ENCODE peak calls at places on chromosomes 4 and X, in six cellular contexts. One of them, this sample, is unnamed.

GRCh38 chr4:152817331-152817730 is 37.6 kb downstream of the ARFIP1 start:
- DNase-seq in sigmoid colon: no peak
- DNase-seq in upper lobe of right lung: no peak
- DNase-seq in adipocyte: peak; percentile 29
- DNase-seq in neuronal stem cell: no peak
- DNase-seq in heart left ventricle: no peak
- DNase-seq in this sample: peak; percentile 21

GRCh38 chrX:50157545-50158125 is 43.2 kb downstream of the AKAP4 start:
- DNase-seq in sigmoid colon: no peak
- DNase-seq in upper lobe of right lung: no peak
- DNase-seq in adipocyte: peak; percentile 6
- DNase-seq in neuronal stem cell: no peak
- DNase-seq in heart left ventricle: no peak
- DNase-seq in this sample: no peak

GRCh38 chr4:83568057-83568456 is 32.1 kb downstream of the GPAT3 start:
- DNase-seq in sigmoid colon: no peak
- DNase-seq in upper lobe of right lung: no peak
- DNase-seq in adipocyte: no peak
- DNase-seq in neuronal stem cell: no peak
- DNase-seq in heart left ventricle: no peak
- DNase-seq in this sample: no peak

GRCh38 chrX:5775985-5776384 is 452.7 kb downstream of the NLGN4X start:
- DNase-seq in sigmoid colon: peak; percentile 44
- DNase-seq in upper lobe of right lung: no peak
- DNase-seq in adipocyte: no peak
- DNase-seq in neuronal stem cell: no peak
- DNase-seq in heart left ventricle: no peak
- DNase-seq in this sample: no peak

GRCh38 chr4:107283587-107284559 is 247.8 kb upstream of the DKK2 start:
- DNase-seq in sigmoid colon: no peak
- DNase-seq in upper lobe of right lung: no peak
- DNase-seq in adipocyte: peak; percentile 93
- DNase-seq in neuronal stem cell: no peak
- DNase-seq in heart left ventricle: no peak
- DNase-seq in this sample: peak; percentile 84

GRCh38 chr4:159425749-159426376 is 323.0 kb downstream of the RAPGEF2 start:
- DNase-seq in sigmoid colon: no peak
- DNase-seq in upper lobe of right lung: no peak
- DNase-seq in adipocyte: no peak
- DNase-seq in neuronal stem cell: no peak
- DNase-seq in heart left ventricle: no peak
- DNase-seq in this sample: no peak

GRCh38 chr4:77190053-77190452 is 33.0 kb downstream of the CCNG2 start:
- DNase-seq in sigmoid colon: no peak
- DNase-seq in upper lobe of right lung: no peak
- DNase-seq in adipocyte: no peak
- DNase-seq in neuronal stem cell: no peak
- DNase-seq in heart left ventricle: no peak
- DNase-seq in this sample: no peak

GRCh38 chr4:212438-213174 is 88.3 kb downstream of the ZNF718 start:
- DNase-seq in sigmoid colon: peak; percentile 88
- DNase-seq in upper lobe of right lung: peak; percentile 73
- DNase-seq in adipocyte: peak; percentile 78
- DNase-seq in neuronal stem cell: peak; percentile 75
- DNase-seq in heart left ventricle: peak; percentile 83
- DNase-seq in this sample: peak; percentile 49

GRCh38 chr4:161992317-161992716 is 171.5 kb downstream of the FSTL5 start:
- DNase-seq in sigmoid colon: no peak
- DNase-seq in upper lobe of right lung: no peak
- DNase-seq in adipocyte: no peak
- DNase-seq in neuronal stem cell: no peak
- DNase-seq in heart left ventricle: no peak
- DNase-seq in this sample: no peak

GRCh38 chr4:183563874-183564273 is 59.0 kb downstream of the ING2 start:
- DNase-seq in sigmoid colon: no peak
- DNase-seq in upper lobe of right lung: no peak
- DNase-seq in adipocyte: no peak
- DNase-seq in neuronal stem cell: no peak
- DNase-seq in heart left ventricle: no peak
- DNase-seq in this sample: no peak

GRCh38 chr4:173520921-173521473 is 9.0 kb downstream of the HAND2 start:
- DNase-seq in sigmoid colon: peak; percentile 79
- DNase-seq in upper lobe of right lung: no peak
- DNase-seq in adipocyte: no peak
- DNase-seq in neuronal stem cell: no peak
- DNase-seq in heart left ventricle: no peak
- DNase-seq in this sample: no peak

GRCh38 chr4:173522160-173522873 is 7.7 kb downstream of the HAND2 start:
- DNase-seq in sigmoid colon: peak; percentile 97
- DNase-seq in upper lobe of right lung: no peak
- DNase-seq in adipocyte: peak; percentile 98
- DNase-seq in neuronal stem cell: no peak
- DNase-seq in heart left ventricle: peak; percentile 92
- DNase-seq in this sample: peak; percentile 47

GRCh38 chr4:173521474-173522159 is 8.4 kb downstream of the HAND2 start:
- DNase-seq in sigmoid colon: peak; percentile 89
- DNase-seq in upper lobe of right lung: no peak
- DNase-seq in adipocyte: no peak
- DNase-seq in neuronal stem cell: no peak
- DNase-seq in heart left ventricle: peak; percentile 73
- DNase-seq in this sample: no peak

GRCh38 chr4:173524218-173525117 is 5.6 kb downstream of the HAND2 start:
- DNase-seq in sigmoid colon: peak; percentile 80
- DNase-seq in upper lobe of right lung: no peak
- DNase-seq in adipocyte: peak; percentile 34
- DNase-seq in neuronal stem cell: no peak
- DNase-seq in heart left ventricle: no peak
- DNase-seq in this sample: no peak

DNA sequence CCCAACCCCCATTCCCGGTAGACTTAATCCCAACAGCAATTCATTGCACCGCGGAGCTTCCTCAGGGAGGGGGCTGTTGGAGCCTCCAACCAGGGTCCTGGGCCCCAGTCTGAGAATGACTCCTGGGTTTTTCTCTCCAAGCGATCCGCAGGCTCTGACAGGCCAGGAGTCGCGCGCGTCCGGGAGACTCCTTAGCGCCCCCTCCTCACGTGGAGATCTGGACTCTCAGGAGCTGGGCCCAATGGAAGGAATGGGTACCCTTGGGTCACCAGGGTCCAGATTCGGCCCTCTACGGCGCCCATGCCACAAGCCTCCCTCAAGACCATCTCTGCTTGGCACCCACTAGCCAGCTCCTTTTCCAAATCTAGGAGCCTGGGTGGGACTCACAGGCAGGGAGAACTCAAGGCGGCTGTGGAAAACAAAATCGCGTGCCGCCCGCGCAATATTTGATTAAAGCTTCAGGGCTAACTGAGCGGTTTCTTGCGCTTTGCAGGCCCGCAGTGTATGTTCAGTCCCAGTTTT is 7.1 kb downstream of the HAND2 start:
- DNase-seq in sigmoid colon: no peak
- DNase-seq in upper lobe of right lung: no peak
- DNase-seq in adipocyte: peak; percentile 46
- DNase-seq in neuronal stem cell: no peak
- DNase-seq in heart left ventricle: peak; percentile 73
- DNase-seq in this sample: no peak
- H3K36me3 ChIP-seq in sigmoid colon: peaks cover 41% of the 10 kb centered on the region
- H3K36me3 ChIP-seq in upper lobe of right lung: no peaks in the 10 kb centered on the region
- H3K36me3 ChIP-seq in adipocyte: peaks cover 9% of the 10 kb centered on the region
- H3K36me3 ChIP-seq in neuronal stem cell: no peaks in the 10 kb centered on the region
- H3K36me3 ChIP-seq in heart left ventricle: no peaks in the 10 kb centered on the region
- H3K36me3 ChIP-seq in this sample: no peaks in the 10 kb centered on the region

GRCh38 chrX:135086197-135086854 is 34.0 kb downstream of the ETDB start:
- DNase-seq in sigmoid colon: no peak
- DNase-seq in upper lobe of right lung: no peak
- DNase-seq in adipocyte: peak; percentile 80
- DNase-seq in neuronal stem cell: peak; percentile 29
- DNase-seq in heart left ventricle: no peak
- DNase-seq in this sample: no peak

GRCh38 chrX:135094726-135095125 is 25.6 kb downstream of the ETDB start:
- DNase-seq in sigmoid colon: no peak
- DNase-seq in upper lobe of right lung: no peak
- DNase-seq in adipocyte: no peak
- DNase-seq in neuronal stem cell: no peak
- DNase-seq in heart left ventricle: no peak
- DNase-seq in this sample: no peak

GRCh38 chrX:135087867-135088266 is 32.5 kb downstream of the ETDB start:
- DNase-seq in sigmoid colon: no peak
- DNase-seq in upper lobe of right lung: no peak
- DNase-seq in adipocyte: no peak
- DNase-seq in neuronal stem cell: no peak
- DNase-seq in heart left ventricle: no peak
- DNase-seq in this sample: no peak

GRCh38 chrX:135089126-135089525 is 31.2 kb downstream of the ETDB start:
- DNase-seq in sigmoid colon: no peak
- DNase-seq in upper lobe of right lung: no peak
- DNase-seq in adipocyte: no peak
- DNase-seq in neuronal stem cell: no peak
- DNase-seq in heart left ventricle: no peak
- DNase-seq in this sample: no peak
- H3K27me3 ChIP-seq in sigmoid colon: no peaks in the 10 kb centered on the region
- H3K27me3 ChIP-seq in upper lobe of right lung: no peaks in the 10 kb centered on the region
- H3K27me3 ChIP-seq in adipocyte: peaks cover 6% of the 10 kb centered on the region
- H3K27me3 ChIP-seq in neuronal stem cell: no peaks in the 10 kb centered on the region
- H3K27me3 ChIP-seq in heart left ventricle: no peaks in the 10 kb centered on the region
- H3K27me3 ChIP-seq in this sample: no peaks in the 10 kb centered on the region

GRCh38 chr4:6602289-6602688 is 27.3 kb downstream of the MAN2B2 start:
- DNase-seq in sigmoid colon: no peak
- DNase-seq in upper lobe of right lung: no peak
- DNase-seq in adipocyte: no peak
- DNase-seq in neuronal stem cell: no peak
- DNase-seq in heart left ventricle: no peak
- DNase-seq in this sample: no peak
- H3K36me3 ChIP-seq in sigmoid colon: peaks cover 81% of the 10 kb centered on the region
- H3K36me3 ChIP-seq in upper lobe of right lung: peaks cover 43% of the 10 kb centered on the region
- H3K36me3 ChIP-seq in adipocyte: peaks cover 38% of the 10 kb centered on the region
- H3K36me3 ChIP-seq in neuronal stem cell: peaks cover 5% of the 10 kb centered on the region
- H3K36me3 ChIP-seq in heart left ventricle: no peaks in the 10 kb centered on the region
- H3K36me3 ChIP-seq in this sample: peaks cover 14% of the 10 kb centered on the region

GRCh38 chrX:31383991-31384390 is 312.1 kb upstream of the FTHL17 start:
- DNase-seq in sigmoid colon: no peak
- DNase-seq in upper lobe of right lung: no peak
- DNase-seq in adipocyte: no peak
- DNase-seq in neuronal stem cell: no peak
- DNase-seq in heart left ventricle: no peak
- DNase-seq in this sample: no peak
- H3K27me3 ChIP-seq in sigmoid colon: no peaks in the 10 kb centered on the region
- H3K27me3 ChIP-seq in upper lobe of right lung: no peaks in the 10 kb centered on the region
- H3K27me3 ChIP-seq in adipocyte: no peaks in the 10 kb centered on the region
- H3K27me3 ChIP-seq in neuronal stem cell: no peaks in the 10 kb centered on the region
- H3K27me3 ChIP-seq in heart left ventricle: no peaks in the 10 kb centered on the region
- H3K27me3 ChIP-seq in this sample: no peaks in the 10 kb centered on the region

GRCh38 chr4:99473131-99473530 is 37.7 kb upstream of the C4orf17 start:
- DNase-seq in sigmoid colon: no peak
- DNase-seq in upper lobe of right lung: no peak
- DNase-seq in adipocyte: no peak
- DNase-seq in neuronal stem cell: no peak
- DNase-seq in heart left ventricle: no peak
- DNase-seq in this sample: no peak
- H3K36me3 ChIP-seq in sigmoid colon: no peaks in the 10 kb centered on the region
- H3K36me3 ChIP-seq in upper lobe of right lung: no peaks in the 10 kb centered on the region
- H3K36me3 ChIP-seq in adipocyte: no peaks in the 10 kb centered on the region
- H3K36me3 ChIP-seq in neuronal stem cell: no peaks in the 10 kb centered on the region
- H3K36me3 ChIP-seq in heart left ventricle: no peaks in the 10 kb centered on the region
- H3K36me3 ChIP-seq in this sample: no peaks in the 10 kb centered on the region

DNA sequence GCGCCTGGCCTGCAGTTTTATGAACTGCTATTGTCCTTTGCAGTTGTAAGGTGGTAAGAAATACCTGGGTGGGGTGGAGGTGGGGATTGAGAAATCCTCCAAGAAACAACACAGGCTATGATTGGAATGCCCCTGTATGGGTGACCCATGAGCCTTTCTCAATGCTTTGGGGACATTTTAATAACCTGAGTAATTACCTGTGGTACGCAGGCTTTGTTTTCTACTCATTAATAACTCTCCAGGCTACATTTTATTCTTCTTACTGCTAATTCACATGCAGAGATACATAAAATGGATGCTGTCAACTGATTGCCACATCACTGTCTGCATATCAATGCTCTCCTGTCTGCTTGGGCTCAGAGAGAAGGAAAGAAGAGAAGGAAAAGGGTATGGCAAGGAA is 41.8 kb downstream of the PHEX start:
- DNase-seq in sigmoid colon: no peak
- DNase-seq in upper lobe of right lung: no peak
- DNase-seq in adipocyte: no peak
- DNase-seq in neuronal stem cell: no peak
- DNase-seq in heart left ventricle: no peak
- DNase-seq in this sample: no peak
- H3K27me3 ChIP-seq in sigmoid colon: no peaks in the 10 kb centered on the region
- H3K27me3 ChIP-seq in upper lobe of right lung: no peaks in the 10 kb centered on the region
- H3K27me3 ChIP-seq in adipocyte: peaks cover 4% of the 10 kb centered on the region
- H3K27me3 ChIP-seq in neuronal stem cell: no peaks in the 10 kb centered on the region
- H3K27me3 ChIP-seq in heart left ventricle: no peaks in the 10 kb centered on the region
- H3K27me3 ChIP-seq in this sample: no peaks in the 10 kb centered on the region

GRCh38 chr4:38925492-38926418 is 58.1 kb downstream of the FAM114A1 start:
- DNase-seq in sigmoid colon: peak; percentile 71
- DNase-seq in upper lobe of right lung: no peak
- DNase-seq in adipocyte: no peak
- DNase-seq in neuronal stem cell: no peak
- DNase-seq in heart left ventricle: no peak
- DNase-seq in this sample: no peak
- H3K36me3 ChIP-seq in sigmoid colon: peaks cover 29% of the 10 kb centered on the region
- H3K36me3 ChIP-seq in upper lobe of right lung: peaks cover 81% of the 10 kb centered on the region
- H3K36me3 ChIP-seq in adipocyte: peaks cover 95% of the 10 kb centered on the region
- H3K36me3 ChIP-seq in neuronal stem cell: no peaks in the 10 kb centered on the region
- H3K36me3 ChIP-seq in heart left ventricle: no peaks in the 10 kb centered on the region
- H3K36me3 ChIP-seq in this sample: peaks cover 33% of the 10 kb centered on the region